ENCODE peak calls at places on chromosomes 12 and 14, in nine cellular contexts. One of them, this sample, is unnamed.

GRCh38 chr14:92969470-92970232 is 46.7 kb downstream of the CHGA start:
- DNase-seq in IMR-90: no peak
- DNase-seq in A549: no peak
- DNase-seq in body of pancreas: no peak
- DNase-seq in spleen: peak; percentile 64
- DNase-seq in esophagus squamous epithelium: no peak
- DNase-seq in testis: peak; percentile 71
- DNase-seq in breast epithelium: no peak
- DNase-seq in K562: no peak
- DNase-seq in this sample: no peak

GRCh38 chr14:21255385-21256101 is 13.7 kb downstream of the HNRNPC start:
- DNase-seq in IMR-90: peak; percentile 37
- DNase-seq in A549: no peak
- DNase-seq in body of pancreas: no peak
- DNase-seq in spleen: no peak
- DNase-seq in esophagus squamous epithelium: no peak
- DNase-seq in testis: no peak
- DNase-seq in breast epithelium: no peak
- DNase-seq in K562: no peak
- DNase-seq in this sample: no peak

GRCh38 chr14:95611293-95611880 is 74.8 kb upstream of the TCL1B start:
- DNase-seq in IMR-90: no peak
- DNase-seq in A549: no peak
- DNase-seq in body of pancreas: no peak
- DNase-seq in spleen: no peak
- DNase-seq in esophagus squamous epithelium: no peak
- DNase-seq in testis: no peak
- DNase-seq in breast epithelium: peak; percentile 20
- DNase-seq in K562: no peak
- DNase-seq in this sample: no peak

GRCh38 chr14:35400707-35401421 is 3.7 kb downstream of the NFKBIA start:
- DNase-seq in IMR-90: no peak
- DNase-seq in A549: no peak
- DNase-seq in body of pancreas: no peak
- DNase-seq in spleen: peak; percentile 84
- DNase-seq in esophagus squamous epithelium: no peak
- DNase-seq in testis: no peak
- DNase-seq in breast epithelium: no peak
- DNase-seq in K562: no peak
- DNase-seq in this sample: no peak

GRCh38 chr12:127546721-127547505 is 720.1 kb upstream of the TMEM132C start:
- DNase-seq in IMR-90: no peak
- DNase-seq in A549: no peak
- DNase-seq in body of pancreas: no peak
- DNase-seq in spleen: no peak
- DNase-seq in esophagus squamous epithelium: no peak
- DNase-seq in testis: no peak
- DNase-seq in breast epithelium: no peak
- DNase-seq in K562: no peak
- DNase-seq in this sample: no peak

GRCh38 chr14:35404246-35404495 is 378 bp downstream of the NFKBIA start:
- DNase-seq in IMR-90: no peak
- DNase-seq in A549: no peak
- DNase-seq in body of pancreas: no peak
- DNase-seq in spleen: no peak
- DNase-seq in esophagus squamous epithelium: no peak
- DNase-seq in testis: no peak
- DNase-seq in breast epithelium: no peak
- DNase-seq in K562: no peak
- DNase-seq in this sample: no peak

GRCh38 chr12:64403708-64404469 is at the start of gene XPOT:
- DNase-seq in IMR-90: peak; percentile 98
- DNase-seq in A549: peak; percentile 97
- DNase-seq in body of pancreas: peak; percentile 96
- DNase-seq in spleen: peak; percentile 99
- DNase-seq in esophagus squamous epithelium: peak; percentile 68
- DNase-seq in testis: peak; percentile 94
- DNase-seq in breast epithelium: peak; percentile 91
- DNase-seq in K562: peak; percentile 90
- DNase-seq in this sample: peak; percentile 96

GRCh38 chr14:84343637-84344036 is 1186.3 kb upstream of the FLRT2 start:
- DNase-seq in IMR-90: peak; percentile 70
- DNase-seq in A549: no peak
- DNase-seq in body of pancreas: no peak
- DNase-seq in spleen: no peak
- DNase-seq in esophagus squamous epithelium: no peak
- DNase-seq in testis: no peak
- DNase-seq in breast epithelium: no peak
- DNase-seq in K562: no peak
- DNase-seq in this sample: no peak

GRCh38 chr14:106549064-106549463 is 1022.7 kb downstream of the TMEM121 start:
- DNase-seq in IMR-90: no peak
- DNase-seq in A549: no peak
- DNase-seq in body of pancreas: no peak
- DNase-seq in spleen: no peak
- DNase-seq in esophagus squamous epithelium: no peak
- DNase-seq in testis: no peak
- DNase-seq in breast epithelium: no peak
- DNase-seq in K562: no peak
- DNase-seq in this sample: no peak

GRCh38 chr12:49537709-49538601 is 875 bp upstream of the KCNH3 start:
- DNase-seq in IMR-90: no peak
- DNase-seq in A549: peak; percentile 48
- DNase-seq in body of pancreas: no peak
- DNase-seq in spleen: peak; percentile 78
- DNase-seq in esophagus squamous epithelium: no peak
- DNase-seq in testis: no peak
- DNase-seq in breast epithelium: no peak
- DNase-seq in K562: peak; percentile 41
- DNase-seq in this sample: no peak

GRCh38 chr14:95314609-95315008 is 5.1 kb downstream of the CLMN start:
- DNase-seq in IMR-90: no peak
- DNase-seq in A549: peak; percentile 70
- DNase-seq in body of pancreas: peak; percentile 66
- DNase-seq in spleen: no peak
- DNase-seq in esophagus squamous epithelium: no peak
- DNase-seq in testis: no peak
- DNase-seq in breast epithelium: peak; percentile 70
- DNase-seq in K562: no peak
- DNase-seq in this sample: no peak

GRCh38 chr12:6392499-6392898 is 8.5 kb downstream of the LTBR start:
- DNase-seq in IMR-90: no peak
- DNase-seq in A549: no peak
- DNase-seq in body of pancreas: no peak
- DNase-seq in spleen: no peak
- DNase-seq in esophagus squamous epithelium: no peak
- DNase-seq in testis: no peak
- DNase-seq in breast epithelium: no peak
- DNase-seq in K562: no peak
- DNase-seq in this sample: peak; percentile 76

GRCh38 chr12:9364224-9365176 is 156.3 kb upstream of the PZP start:
- DNase-seq in IMR-90: peak; percentile 70
- DNase-seq in A549: no peak
- DNase-seq in body of pancreas: no peak
- DNase-seq in spleen: no peak
- DNase-seq in esophagus squamous epithelium: no peak
- DNase-seq in testis: no peak
- DNase-seq in breast epithelium: no peak
- DNase-seq in K562: no peak
- DNase-seq in this sample: peak; percentile 62

GRCh38 chr14:33454707-33455106 is 496.2 kb downstream of the EGLN3 start:
- DNase-seq in IMR-90: no peak
- DNase-seq in A549: no peak
- DNase-seq in body of pancreas: no peak
- DNase-seq in spleen: no peak
- DNase-seq in esophagus squamous epithelium: no peak
- DNase-seq in testis: no peak
- DNase-seq in breast epithelium: no peak
- DNase-seq in K562: no peak
- DNase-seq in this sample: no peak

DNA sequence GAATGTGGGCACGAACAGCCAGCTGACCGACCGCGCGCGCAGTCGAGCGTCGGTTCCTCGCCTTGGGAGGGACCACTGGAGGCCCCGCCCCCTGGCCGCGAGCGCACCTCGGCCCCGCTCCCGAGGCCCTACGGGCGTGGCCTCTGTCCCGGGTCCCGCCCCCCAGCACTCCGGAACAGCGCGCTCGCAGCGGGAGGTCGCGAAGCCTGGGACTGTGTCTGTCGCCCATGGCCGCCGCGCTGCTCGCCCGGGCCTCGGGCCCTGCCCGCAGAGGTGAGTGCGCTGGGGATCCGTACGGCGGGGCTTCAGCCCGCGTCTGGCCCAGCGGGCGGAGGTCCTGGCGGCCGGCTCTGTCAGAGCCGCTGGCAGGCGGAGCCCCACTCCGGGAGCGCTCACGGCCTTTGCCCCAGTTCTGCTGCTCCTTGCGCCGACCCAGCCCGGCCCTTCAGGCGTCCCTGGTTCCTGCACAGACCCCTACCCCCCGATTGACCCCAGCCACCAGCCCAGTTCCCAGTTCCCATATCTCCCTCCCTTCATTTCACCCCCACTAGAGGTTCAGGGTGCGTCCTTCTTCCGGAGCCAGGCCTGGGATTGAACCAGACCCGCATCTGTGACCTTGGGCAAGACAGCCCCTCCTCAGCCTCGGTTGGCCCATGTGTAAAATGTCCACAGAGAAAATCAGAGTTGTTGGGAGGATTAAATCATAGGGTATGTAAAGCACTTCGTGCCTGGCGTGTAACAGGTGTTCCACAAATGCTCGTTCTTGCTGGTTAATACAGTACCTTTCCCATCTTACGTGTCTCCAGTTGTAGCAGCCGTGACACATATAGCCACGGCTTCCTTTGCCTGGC is at the start of gene ACADS:
- DNase-seq in IMR-90: peak; percentile 67
- DNase-seq in A549: peak; percentile 96
- DNase-seq in body of pancreas: peak; percentile 94
- DNase-seq in spleen: peak; percentile 98
- DNase-seq in esophagus squamous epithelium: peak; percentile 30
- DNase-seq in testis: peak; percentile 93
- DNase-seq in breast epithelium: peak; percentile 65
- DNase-seq in K562: peak; percentile 99
- DNase-seq in this sample: peak; percentile 89
- H3K27ac ChIP-seq in IMR-90: peak within 1 kb of the TSS; percentile 9
- H3K27ac ChIP-seq in A549: peak within 1 kb of the TSS; percentile 89
- H3K27ac ChIP-seq in body of pancreas: peak within 1 kb of the TSS; percentile 81
- H3K27ac ChIP-seq in spleen: peak within 1 kb of the TSS; percentile 66
- H3K27ac ChIP-seq in esophagus squamous epithelium: peak within 1 kb of the TSS; percentile 87
- H3K27ac ChIP-seq in testis: peak within 1 kb of the TSS; percentile 68
- H3K27ac ChIP-seq in breast epithelium: peak within 1 kb of the TSS; percentile 78
- H3K27ac ChIP-seq in K562: peak within 1 kb of the TSS; percentile 83
- H3K27ac ChIP-seq in this sample: peak within 1 kb of the TSS; percentile 87

GRCh38 chr12:100572184-100572583 is 1.3 kb upstream of the GAS2L3 start:
- DNase-seq in IMR-90: no peak
- DNase-seq in A549: no peak
- DNase-seq in body of pancreas: no peak
- DNase-seq in spleen: no peak
- DNase-seq in esophagus squamous epithelium: no peak
- DNase-seq in testis: no peak
- DNase-seq in breast epithelium: no peak
- DNase-seq in K562: no peak
- DNase-seq in this sample: no peak

GRCh38 chr12:100573168-100573498 is 351 bp upstream of the GAS2L3 start:
- DNase-seq in IMR-90: no peak
- DNase-seq in A549: no peak
- DNase-seq in body of pancreas: no peak
- DNase-seq in spleen: no peak
- DNase-seq in esophagus squamous epithelium: no peak
- DNase-seq in testis: no peak
- DNase-seq in breast epithelium: no peak
- DNase-seq in K562: no peak
- DNase-seq in this sample: no peak

GRCh38 chr12:100574262-100575074 is 984 bp downstream of the GAS2L3 start:
- DNase-seq in IMR-90: no peak
- DNase-seq in A549: peak; percentile 7
- DNase-seq in body of pancreas: no peak
- DNase-seq in spleen: no peak
- DNase-seq in esophagus squamous epithelium: no peak
- DNase-seq in testis: no peak
- DNase-seq in breast epithelium: no peak
- DNase-seq in K562: no peak
- DNase-seq in this sample: no peak

GRCh38 chr12:100576311-100577036 is 3.0 kb downstream of the GAS2L3 start:
- DNase-seq in IMR-90: peak; percentile 95
- DNase-seq in A549: peak; percentile 28
- DNase-seq in body of pancreas: no peak
- DNase-seq in spleen: no peak
- DNase-seq in esophagus squamous epithelium: no peak
- DNase-seq in testis: no peak
- DNase-seq in breast epithelium: no peak
- DNase-seq in K562: no peak
- DNase-seq in this sample: no peak

GRCh38 chr12:100573499-100574261 is at the start of gene GAS2L3:
- DNase-seq in IMR-90: peak; percentile 79
- DNase-seq in A549: peak; percentile 73
- DNase-seq in body of pancreas: peak; percentile 90
- DNase-seq in spleen: peak; percentile 92
- DNase-seq in esophagus squamous epithelium: no peak
- DNase-seq in testis: peak; percentile 95
- DNase-seq in breast epithelium: peak; percentile 82
- DNase-seq in K562: peak; percentile 88
- DNase-seq in this sample: peak; percentile 50
- TF ChIP-seq POLR2A in IMR-90: peak; percentile 59
- TF ChIP-seq POLR2A in A549: peak; percentile 58
- TF ChIP-seq POLR2A in body of pancreas: no peak
- TF ChIP-seq POLR2A in spleen: no peak
- TF ChIP-seq POLR2A in esophagus squamous epithelium: no peak
- TF ChIP-seq POLR2A in testis: no peak
- TF ChIP-seq POLR2A in breast epithelium: no peak
- TF ChIP-seq POLR2A in K562: peak; percentile 51
- TF ChIP-seq POLR2A in this sample: peak; percentile 41

DNA sequence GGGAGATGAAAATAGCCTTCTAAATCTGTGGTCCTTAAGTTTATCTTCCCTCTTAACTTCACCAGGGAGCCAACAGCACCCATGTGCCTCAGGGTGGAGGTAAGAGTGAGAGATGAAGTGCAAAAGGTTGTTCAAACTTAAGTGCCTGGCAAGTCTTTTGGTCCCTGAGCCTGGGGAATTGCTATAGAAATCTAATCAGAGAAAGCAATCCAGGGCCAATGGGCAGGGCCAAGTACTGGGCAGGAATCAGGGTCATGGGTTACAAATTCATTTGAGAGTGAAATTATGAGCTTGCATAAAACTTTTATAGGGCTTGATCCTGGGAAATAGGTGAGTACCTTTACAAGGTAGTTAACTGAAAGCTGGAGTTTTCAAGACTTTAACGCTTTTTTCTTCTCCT is 59.1 kb downstream of the ARF6 start:
- DNase-seq in IMR-90: no peak
- DNase-seq in A549: no peak
- DNase-seq in body of pancreas: no peak
- DNase-seq in spleen: no peak
- DNase-seq in esophagus squamous epithelium: no peak
- DNase-seq in testis: no peak
- DNase-seq in breast epithelium: no peak
- DNase-seq in K562: no peak
- DNase-seq in this sample: no peak
- H3K27ac ChIP-seq in IMR-90: no peak overlapping the region
- H3K27ac ChIP-seq in A549: no peak overlapping the region
- H3K27ac ChIP-seq in body of pancreas: no peak overlapping the region
- H3K27ac ChIP-seq in spleen: no peak overlapping the region
- H3K27ac ChIP-seq in esophagus squamous epithelium: peak overlapping the region; percentile 89
- H3K27ac ChIP-seq in testis: no peak overlapping the region
- H3K27ac ChIP-seq in breast epithelium: peak overlapping the region; percentile 80
- H3K27ac ChIP-seq in K562: no peak overlapping the region
- H3K27ac ChIP-seq in this sample: peak overlapping the region; percentile 75

GRCh38 chr14:66507722-66508546 is at the start of gene GPHN:
- DNase-seq in IMR-90: peak; percentile 97
- DNase-seq in A549: peak; percentile 87
- DNase-seq in body of pancreas: peak; percentile 96
- DNase-seq in spleen: peak; percentile 97
- DNase-seq in esophagus squamous epithelium: peak; percentile 72
- DNase-seq in testis: peak; percentile 98
- DNase-seq in breast epithelium: peak; percentile 94
- DNase-seq in K562: peak; percentile 82
- DNase-seq in this sample: peak; percentile 87
- TF ChIP-seq POLR2A in IMR-90: no peak
- TF ChIP-seq POLR2A in A549: peak; percentile 88
- TF ChIP-seq POLR2A in body of pancreas: peak; percentile 89
- TF ChIP-seq POLR2A in spleen: no peak
- TF ChIP-seq POLR2A in esophagus squamous epithelium: peak; percentile 52
- TF ChIP-seq POLR2A in testis: peak; percentile 40
- TF ChIP-seq POLR2A in breast epithelium: no peak
- TF ChIP-seq POLR2A in K562: peak; percentile 85
- TF ChIP-seq POLR2A in this sample: peak; percentile 65

This sample was measured in Peyer's patch.